ENCODE peak calls at places on chromosomes 12 and 14, in five cellular contexts. B is left colon; T is B cell; K is CD4-positive, alpha-beta T cell; X is kidney tubule cell. D is an unnamed sample.

GRCh38 chr12:29564925-29565324 is 67.4 kb upstream of the OVCH1 start:
- DNase-seq in B (no peak), T (no peak), K (no peak), X (no peak), D (no peak)

GRCh38 chr12:109863961-109864712 is 16.2 kb downstream of the GLTP start:
- DNase-seq in B (no peak), T (no peak), K (peak), X (peak), D (no peak)

GRCh38 chr12:15423629-15424028 is 101.3 kb downstream of the PTPRO start:
- DNase-seq in B (no peak), T (no peak), K (no peak), X (peak), D (peak)

GRCh38 chr14:71311061-71311460 is 403.8 kb downstream of the PCNX1 start:
- DNase-seq in B (no peak), T (no peak), K (no peak), X (no peak), D (no peak)

GRCh38 chr14:78947681-78948080 is 777.5 kb downstream of the NRXN3 start:
- DNase-seq in B (no peak), T (no peak), K (no peak), X (no peak), D (no peak)

GRCh38 chr12:106903241-106903950 is 52.3 kb upstream of the TMEM263 start:
- DNase-seq in B (peak), T (no peak), K (peak), X (peak), D (peak)

GRCh38 chr14:94176808-94177207 is 2.7 kb downstream of the PPP4R4 start:
- DNase-seq in B (no peak), T (no peak), K (no peak), X (no peak), D (no peak)

GRCh38 chr14:102985665-102986064 is 63.2 kb downstream of the AMN start:
- DNase-seq in B (no peak), T (no peak), K (no peak), X (no peak), D (no peak)

GRCh38 chr14:75242546-75243273 is 35.9 kb upstream of the FOS start:
- DNase-seq in B (peak), T (no peak), K (no peak), X (no peak), D (peak)

GRCh38 chr12:25052191-25053020 is 103.5 kb upstream of the BCAT1 start:
- DNase-seq in B (no peak), T (peak), K (peak), X (no peak), D (no peak)

GRCh38 chr12:13097526-13097925 is 5.9 kb downstream of the GSG1 start:
- DNase-seq in B (peak), T (no peak), K (no peak), X (peak), D (peak)

GRCh38 chr12:53224268-53224896 is 7.6 kb downstream of the RARG start:
- DNase-seq in B (no peak), T (no peak), K (no peak), X (no peak), D (peak)

GRCh38 chr14:85175556-85175955 is 354.4 kb upstream of the FLRT2 start:
- DNase-seq in B (no peak), T (no peak), K (no peak), X (no peak), D (no peak)

GRCh38 chr14:91333640-91334039 is 84.0 kb downstream of the CCDC88C start:
- DNase-seq in B (no peak), T (no peak), K (no peak), X (no peak), D (peak)

GRCh38 chr12:27966870-27967269 is 5.7 kb downstream of the PTHLH start:
- DNase-seq in B (no peak), T (no peak), K (no peak), X (peak), D (peak)